ENCODE peak calls at places on chromosomes 4 and X, in five cellular contexts. Q is fibroblast of the aortic adventitia, X is osteoblast, M is Calu3, J is T-helper 1 cell. C is an unnamed sample.
A peak's percentile ranks its signal among the peaks of the same experiment; 100 is the strongest.

GRCh38 chrX:109384569-109385174 is 97.2 kb downstream of the GUCY2F start:
- DNase-seq in X (no peak), Q (peak; percentile 54), M (peak; percentile 28), J (no peak), C (no peak)

GRCh38 chr4:10083861-10084641 is 32.5 kb downstream of the WDR1 start:
- DNase-seq in Q (no peak), X (peak; percentile 56), J (no peak), M (no peak), C (no peak)

GRCh38 chr4:94455081-94455480 is 3.3 kb downstream of the PDLIM5 start:
- DNase-seq in M (peak; percentile 46), J (no peak), X (peak; percentile 82), Q (peak; percentile 86), C (no peak)

GRCh38 chr4:188145626-188146025 is 6.4 kb downstream of the TRIML1 start:
- DNase-seq in J (no peak), M (no peak), X (peak; percentile 76), Q (no peak), C (no peak)

GRCh38 chr4:140870427-140870826 is 114.2 kb upstream of the TBC1D9 start:
- DNase-seq in Q (no peak), J (no peak), M (no peak), X (no peak), C (no peak)

GRCh38 chr4:132123870-132124623 is 1025.0 kb upstream of the PCDH10 start:
- DNase-seq in Q (peak; percentile 56), J (peak; percentile 0), X (no peak), M (no peak), C (no peak)

GRCh38 chrX:46298821-46299220 is 246.4 kb downstream of the ZNF674 start:
- DNase-seq in X (peak; percentile 32), M (no peak), J (no peak), Q (peak; percentile 20), C (no peak)

GRCh38 chr4:77931452-77932135 is 69.0 kb downstream of the MRPL1 start:
- DNase-seq in M (no peak), X (no peak), Q (peak; percentile 6), J (no peak), C (no peak)

GRCh38 chr4:3363411-3364141 is 70.8 kb downstream of the RGS12 start:
- DNase-seq in M (no peak), X (peak; percentile 68), Q (no peak), J (no peak), C (no peak)